ENCODE peak calls at places on chromosomes 4 and X, in eight cellular contexts. O is colonic mucosa, W is T-helper 2 cell, D is pancreas, A is osteocyte, E is HFFc6, X is T-cell, H is cardiac muscle cell. C is an unnamed sample.

GRCh38 chr4:20493761-20494353 is 206.4 kb upstream of the PACRGL start:
- DNase-seq in A (no peak), H (no peak), W (no peak), X (no peak), D (no peak), E (peak), O (no peak), C (no peak)

GRCh38 chrX:67612231-67612630 is 68.4 kb downstream of the AR start:
- DNase-seq in O (no peak), D (no peak), E (peak), W (no peak), X (no peak), A (no peak), H (no peak), C (no peak)

GRCh38 chr4:30718021-30718888 is 1.9 kb upstream of the PCDH7 start:
- DNase-seq in O (peak), W (no peak), D (peak), X (no peak), H (peak), A (peak), E (no peak), C (no peak)

GRCh38 chr4:122716825-122717448 is 15.6 kb upstream of the BBS12 start:
- DNase-seq in X (peak), H (peak), W (peak), D (peak), E (peak), A (no peak), O (peak), C (no peak)

GRCh38 chrX:21174439-21174838 is 199.8 kb upstream of the CNKSR2 start:
- DNase-seq in W (no peak), X (no peak), E (no peak), O (no peak), A (no peak), H (no peak), D (no peak), C (no peak)

GRCh38 chrX:119303137-119303536 is 67.1 kb downstream of the PGRMC1 start:
- DNase-seq in A (no peak), H (no peak), X (no peak), W (no peak), O (no peak), D (no peak), E (no peak), C (no peak)

GRCh38 chr4:40956726-40957255 is 207.0 kb downstream of the NSUN7 start:
- DNase-seq in H (no peak), X (no peak), W (no peak), E (no peak), A (no peak), O (no peak), D (no peak), C (no peak)

GRCh38 chr4:98688416-98689290 is 30.2 kb upstream of the TSPAN5 start:
- DNase-seq in W (no peak), A (no peak), X (no peak), O (no peak), H (no peak), E (peak), D (no peak), C (no peak)

GRCh38 chr4:763191-763810 is 57.7 kb downstream of the PCGF3 start:
- DNase-seq in H (no peak), A (no peak), E (no peak), D (no peak), X (no peak), O (no peak), W (no peak), C (no peak)

GRCh38 chr4:8761167-8761823 is 110.3 kb downstream of the HMX1 start:
- DNase-seq in W (no peak), H (no peak), A (no peak), D (peak), O (no peak), E (no peak), X (no peak), C (no peak)

GRCh38 chr4:43990968-43991367 is 457.6 kb downstream of the KCTD8 start:
- DNase-seq in A (no peak), D (no peak), E (no peak), X (no peak), O (no peak), H (no peak), W (no peak), C (no peak)

GRCh38 chr4:8241211-8241779 is 28.3 kb upstream of the HTRA3 start:
- DNase-seq in W (no peak), H (no peak), A (no peak), O (no peak), D (no peak), X (no peak), E (no peak), C (no peak)

GRCh38 chrX:134891652-134892051 is 99.1 kb upstream of the SMIM10 start:
- DNase-seq in O (no peak), W (no peak), D (no peak), H (no peak), A (no peak), E (no peak), X (no peak), C (no peak)